ENCODE peak calls at places on chromosome 3, in seven cellular contexts. T, I, U, Q, X, V and Y are unnamed samples.

GRCh38 chr3:196757876-196758739 is 18.5 kb downstream of the PAK2 start:
- DNase-seq in T (no peak), I (no peak), U (peak; percentile 89), Q (peak; percentile 54), X (no peak), V (no peak), Y (peak; percentile 76)

GRCh38 chr3:37174532-37175126 is at the start of gene LRRFIP2:
- DNase-seq in T (no peak), I (no peak), U (no peak), Q (peak; percentile 24), X (peak; percentile 29), V (peak; percentile 64), Y (peak; percentile 90)

GRCh38 chr3:28240440-28240839 is 979 bp upstream of the CMC1 start:
- DNase-seq in T (no peak), I (no peak), U (no peak), Q (no peak), X (no peak), V (no peak), Y (no peak)

GRCh38 chr3:168624892-168625291 is 529.2 kb upstream of the GOLIM4 start:
- DNase-seq in T (no peak), I (no peak), U (no peak), Q (no peak), X (no peak), V (no peak), Y (no peak)

GRCh38 chr3:195208183-195208582 is 62.8 kb downstream of the XXYLT1 start:
- DNase-seq in T (no peak), I (no peak), U (no peak), Q (no peak), X (peak; percentile 68), V (peak; percentile 87), Y (no peak)

GRCh38 chr3:183430325-183430957 is 2.0 kb upstream of the MCF2L2 start:
- DNase-seq in T (no peak), I (no peak), U (no peak), Q (no peak), X (peak; percentile 33), V (peak; percentile 38), Y (no peak)

GRCh38 chr3:100777271-100777670 is 68.0 kb downstream of the TFG start:
- DNase-seq in T (no peak), I (no peak), U (no peak), Q (no peak), X (no peak), V (no peak), Y (no peak)

GRCh38 chr3:138349926-138350665 is 1.7 kb downstream of the MRAS start:
- DNase-seq in T (no peak), I (no peak), U (peak; percentile 6), Q (no peak), X (no peak), V (no peak), Y (peak; percentile 25)

GRCh38 chr3:8755564-8756237 is 13.7 kb downstream of the OXTR start:
- DNase-seq in T (peak; percentile 9), I (no peak), U (peak; percentile 31), Q (peak; percentile 24), X (no peak), V (no peak), Y (peak; percentile 17)

GRCh38 chr3:142975316-142975995 is 12.0 kb upstream of the PAQR9 start:
- DNase-seq in T (no peak), I (no peak), U (no peak), Q (no peak), X (no peak), V (no peak), Y (no peak)

GRCh38 chr3:168165390-168166269 is 69.9 kb upstream of the GOLIM4 start:
- DNase-seq in T (peak; percentile 70), I (peak; percentile 78), U (peak; percentile 78), Q (peak; percentile 84), X (peak; percentile 66), V (peak; percentile 83), Y (peak; percentile 85)

GRCh38 chr3:129305592-129306091 is 27.0 kb downstream of the HMCES start:
- DNase-seq in T (no peak), I (no peak), U (peak; percentile 87), Q (peak; percentile 61), X (peak; percentile 67), V (peak; percentile 42), Y (peak; percentile 79)

GRCh38 chr3:61155701-61156292 is 95.5 kb downstream of the FHIT start:
- DNase-seq in T (no peak), I (no peak), U (no peak), Q (no peak), X (no peak), V (no peak), Y (no peak)

GRCh38 chr3:26369133-26369532 is 253.4 kb upstream of the LRRC3B start:
- DNase-seq in T (peak; percentile 16), I (peak; percentile 6), U (no peak), Q (no peak), X (no peak), V (no peak), Y (no peak)

GRCh38 chr3:120780977-120781376 is 38.4 kb downstream of the GTF2E1 start:
- DNase-seq in T (no peak), I (peak; percentile 87), U (peak; percentile 85), Q (peak; percentile 78), X (peak; percentile 40), V (peak; percentile 90), Y (peak; percentile 95)